ENCODE peak calls at places on chromosomes 2 and 18, in eight cellular contexts. H, Y, R, Z, G, T, E and Q are unnamed samples.
A peak's percentile ranks its signal among the peaks of the same experiment; 100 is the strongest.

GRCh38 chr2:30436859-30437435 is 10.1 kb upstream of the LCLAT1 start:
- DNase-seq in H (no peak), T (no peak), Y (no peak), Z (peak; percentile 61), R (no peak), G (no peak), E (no peak), Q (no peak)

GRCh38 chr2:216666461-216667233 is 28.7 kb downstream of the IGFBP5 start:
- DNase-seq in E (peak; percentile 71), Z (peak; percentile 82), T (peak; percentile 77), Y (peak; percentile 72), R (peak; percentile 72), H (peak; percentile 87), G (peak; percentile 74), Q (peak; percentile 66)

GRCh38 chr2:149606251-149606811 is 18.8 kb upstream of the MMADHC start:
- DNase-seq in Z (no peak), R (no peak), H (no peak), T (no peak), Y (no peak), G (peak; percentile 71), E (peak; percentile 65), Q (no peak)

GRCh38 chr2:119387381-119388129 is 20.8 kb downstream of the DBI start:
- DNase-seq in Z (peak; percentile 94), H (no peak), E (peak; percentile 20), R (peak; percentile 21), G (peak; percentile 91), Y (peak; percentile 65), T (peak; percentile 65), Q (no peak)

GRCh38 chr2:148756292-148756975 is 111.9 kb downstream of the EPC2 start:
- DNase-seq in Z (no peak), Y (no peak), E (peak; percentile 92), R (peak; percentile 4), G (peak; percentile 18), H (no peak), T (no peak), Q (no peak)

GRCh38 chr2:100018794-100019193 is 123.6 kb downstream of the AFF3 start:
- DNase-seq in R (no peak), Y (no peak), Z (no peak), G (peak; percentile 10), T (no peak), E (peak; percentile 91), H (no peak), Q (no peak)

GRCh38 chr2:25692737-25693445 is 19.5 kb upstream of the DTNB start:
- DNase-seq in G (no peak), Z (no peak), R (no peak), Y (no peak), T (no peak), E (no peak), H (no peak), Q (no peak)

GRCh38 chr2:6828299-6828584 is 37.5 kb downstream of the CMPK2 start:
- DNase-seq in T (no peak), G (peak; percentile 50), H (no peak), Z (peak; percentile 75), Y (no peak), R (peak; percentile 28), E (peak; percentile 54), Q (no peak)

GRCh38 chr2:107334311-107334710 is 448.3 kb upstream of the ST6GAL2 start:
- DNase-seq in H (no peak), Y (no peak), T (no peak), R (no peak), Z (no peak), G (peak; percentile 6), E (no peak), Q (no peak)

GRCh38 chr2:196278491-196278911 is 107.1 kb upstream of the STK17B start:
- DNase-seq in R (no peak), G (peak; percentile 73), Z (no peak), E (peak; percentile 91), Y (no peak), H (no peak), T (no peak), Q (no peak)

GRCh38 chr2:227908266-227909054 is 37.0 kb downstream of the DAW1 start:
- DNase-seq in R (no peak), Y (no peak), E (peak; percentile 46), Z (no peak), T (no peak), H (no peak), G (peak; percentile 50), Q (no peak)

GRCh38 chr2:46909153-46909552 is 6.5 kb downstream of the MCFD2 start:
- DNase-seq in E (no peak), R (no peak), Z (no peak), G (no peak), Y (no peak), H (no peak), T (no peak), Q (no peak)

GRCh38 chr2:46913471-46914381 is 1.9 kb downstream of the MCFD2 start:
- DNase-seq in R (peak; percentile 33), E (peak; percentile 78), G (peak; percentile 58), Z (no peak), T (peak; percentile 57), H (no peak), Y (no peak), Q (no peak)

GRCh38 chr2:46914578-46915230 is 902 bp downstream of the MCFD2 start:
- DNase-seq in Y (no peak), R (no peak), H (no peak), T (no peak), Z (no peak), G (no peak), E (no peak), Q (no peak)

GRCh38 chr2:46915281-46915810 is at the start of gene MCFD2:
- DNase-seq in E (no peak), T (no peak), Y (no peak), G (peak; percentile 32), R (no peak), H (no peak), Z (no peak), Q (no peak)

DNA sequence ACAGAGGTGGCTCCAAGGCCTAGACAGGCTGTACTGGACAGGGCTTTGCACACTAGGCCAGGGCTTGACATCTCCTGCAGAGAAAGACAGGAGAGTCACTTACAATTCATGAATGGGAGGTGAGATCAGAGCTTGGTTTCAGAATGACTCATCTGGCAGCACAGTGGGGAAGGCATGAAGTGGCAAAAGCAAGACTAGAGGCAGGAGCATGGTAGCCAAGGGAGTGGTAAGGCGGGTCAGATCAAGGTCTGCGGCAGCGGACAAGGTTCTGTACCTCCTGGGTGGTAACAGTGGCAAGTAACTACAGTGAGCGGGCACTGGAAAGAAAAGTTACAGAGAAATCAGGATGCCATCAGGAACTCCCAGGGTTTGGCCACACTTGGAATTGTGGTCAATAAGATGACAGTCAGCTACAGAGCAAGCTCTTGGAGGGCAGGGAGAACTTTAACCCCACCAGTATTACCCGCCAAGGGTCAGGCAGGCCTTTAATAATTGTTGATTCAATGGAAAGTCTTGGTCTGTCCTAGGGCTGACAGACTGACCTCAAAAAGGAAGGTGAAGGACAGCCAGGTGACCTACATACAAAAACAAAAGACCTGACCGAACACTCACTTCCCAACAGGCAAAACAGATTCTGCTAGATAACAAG is 5.7 kb downstream of the MCFD2 start:
- DNase-seq in Y (peak; percentile 80), G (peak; percentile 70), E (peak; percentile 88), R (peak; percentile 85), Z (peak; percentile 14), T (no peak), H (no peak), Q (no peak)
- TF ChIP-seq CTCF in Y (no peak), G (no peak), E (no peak), R (no peak), Z (no peak), T (no peak), H (no peak), Q (no peak)

GRCh38 chr2:218518876-218519275 is 49.3 kb downstream of the USP37 start:
- DNase-seq in Y (no peak), T (no peak), Z (no peak), G (no peak), H (no peak), E (no peak), R (no peak), Q (no peak)

GRCh38 chr2:218513676-218514075 is 54.5 kb downstream of the USP37 start:
- DNase-seq in Z (no peak), G (no peak), H (no peak), R (no peak), E (peak; percentile 19), Y (no peak), T (no peak), Q (no peak)

GRCh38 chr2:218517434-218518206 is 50.5 kb downstream of the USP37 start:
- DNase-seq in T (no peak), Z (peak; percentile 42), Y (peak; percentile 50), H (no peak), G (peak; percentile 17), R (no peak), E (no peak), Q (no peak)

GRCh38 chr2:218516614-218517013 is 51.5 kb downstream of the USP37 start:
- DNase-seq in G (peak; percentile 24), Z (peak; percentile 47), H (no peak), R (peak; percentile 42), T (no peak), E (peak; percentile 5), Y (peak; percentile 54), Q (no peak)
- TF ChIP-seq CTCF in G (peak; percentile 39), Z (peak; percentile 55), H (no peak), R (no peak), T (no peak), E (peak; percentile 27), Y (peak; percentile 30), Q (peak; percentile 38)

GRCh38 chr18:54033087-54033486 is 191.4 kb downstream of the MBD2 start:
- DNase-seq in Z (no peak), G (no peak), T (no peak), E (no peak), Y (no peak), R (no peak), H (no peak), Q (no peak)
- TF ChIP-seq CTCF in Z (no peak), G (no peak), T (no peak), E (no peak), Y (no peak), R (no peak), H (no peak), Q (no peak)

GRCh38 chr2:113784823-113785744 is 28.6 kb upstream of the SLC35F5 start:
- DNase-seq in Y (no peak), H (no peak), T (no peak), R (no peak), Z (no peak), E (no peak), G (no peak), Q (no peak)
- TF ChIP-seq CTCF in Y (no peak), H (no peak), T (no peak), R (no peak), Z (no peak), E (no peak), G (no peak), Q (no peak)

DNA sequence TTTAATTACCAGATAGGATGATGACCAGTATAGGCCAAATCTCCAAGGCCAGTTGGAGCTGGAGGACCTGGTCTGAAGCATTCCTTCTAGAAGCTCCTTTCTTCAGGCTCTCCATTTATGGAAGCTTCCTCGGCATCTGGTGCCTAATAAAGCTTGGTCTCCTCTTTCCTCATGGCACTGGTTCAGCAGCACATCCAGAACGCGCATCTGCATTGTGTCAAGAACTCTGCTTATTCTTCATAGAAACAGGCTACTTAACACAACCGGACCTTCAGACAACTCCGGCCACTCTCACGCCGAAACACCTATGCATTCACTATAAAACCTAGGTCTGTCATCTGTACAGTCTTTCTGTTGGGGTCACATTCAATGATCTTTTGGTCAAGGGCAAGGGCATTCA is 99.8 kb downstream of the COL6A3 start:
- DNase-seq in E (no peak), Z (no peak), R (no peak), Y (no peak), G (no peak), H (no peak), T (no peak), Q (no peak)
- TF ChIP-seq CTCF in E (no peak), Z (no peak), R (no peak), Y (no peak), G (no peak), H (no peak), T (no peak), Q (no peak)

GRCh38 chr2:229412686-229413085 is 141.6 kb upstream of the PID1 start:
- DNase-seq in H (no peak), E (no peak), R (no peak), G (no peak), Y (no peak), Z (no peak), T (no peak), Q (no peak)
- TF ChIP-seq CTCF in H (no peak), E (no peak), R (no peak), G (no peak), Y (no peak), Z (no peak), T (no peak), Q (no peak)